ENCODE peak calls at places on chromosomes 4 and X, in seven cellular contexts. W, M, Q, X, F, L and I are unnamed samples.

GRCh38 chrX:19569121-19569805 is 54.0 kb upstream of the MAP3K15 start:
- DNase-seq in W (no peak), M (no peak), Q (no peak), X (no peak), F (no peak), L (no peak), I (no peak)

GRCh38 chr4:125369098-125369497 is 54.3 kb downstream of the FAT4 start:
- DNase-seq in W (no peak), M (no peak), Q (no peak), X (no peak), F (no peak), L (no peak), I (no peak)

GRCh38 chrX:109622270-109622669 is 2.7 kb downstream of the KCNE5 start:
- DNase-seq in W (no peak), M (no peak), Q (no peak), X (no peak), F (no peak), L (no peak), I (no peak)

GRCh38 chrX:14398725-14399124 is 130.6 kb upstream of the GLRA2 start:
- DNase-seq in W (no peak), M (no peak), Q (no peak), X (no peak), F (no peak), L (no peak), I (no peak)

GRCh38 chr4:160026720-160027119 is 923.8 kb downstream of the RAPGEF2 start:
- DNase-seq in W (no peak), M (no peak), Q (no peak), X (no peak), F (no peak), L (no peak), I (no peak)

GRCh38 chr4:56360071-56360470 is 27.2 kb downstream of the AASDH start:
- DNase-seq in W (no peak), M (no peak), Q (no peak), X (no peak), F (no peak), L (no peak), I (no peak)

GRCh38 chr4:140252144-140252741 is 98.3 kb upstream of the MAML3 start:
- DNase-seq in W (peak; percentile 67), M (no peak), Q (no peak), X (peak; percentile 57), F (peak; percentile 58), L (no peak), I (no peak)

GRCh38 chr4:3257125-3257690 is 8.2 kb downstream of the MSANTD1 start:
- DNase-seq in W (no peak), M (no peak), Q (no peak), X (no peak), F (peak; percentile 39), L (no peak), I (no peak)

GRCh38 chrX:123256378-123256777 is 72.3 kb downstream of the GRIA3 start:
- DNase-seq in W (no peak), M (no peak), Q (no peak), X (no peak), F (no peak), L (no peak), I (no peak)

GRCh38 chr4:113637363-113637762 is 124.2 kb downstream of the CAMK2D start:
- DNase-seq in W (no peak), M (no peak), Q (no peak), X (no peak), F (no peak), L (no peak), I (no peak)

GRCh38 chrX:110462957-110463356 is 104.3 kb downstream of the RTL9 start:
- DNase-seq in W (no peak), M (no peak), Q (no peak), X (no peak), F (no peak), L (no peak), I (no peak)

GRCh38 chr4:93317571-93317970 is 511.0 kb upstream of the ATOH1 start:
- DNase-seq in W (no peak), M (no peak), Q (no peak), X (no peak), F (no peak), L (no peak), I (no peak)

GRCh38 chrX:119488749-119489148 is 20.5 kb downstream of the SLC25A5 start:
- DNase-seq in W (peak; percentile 50), M (no peak), Q (peak; percentile 53), X (no peak), F (no peak), L (peak; percentile 49), I (no peak)